ENCODE peak calls at places on chromosome X, in five cellular contexts. M is fibroblast of pulmonary artery; N is ecto neural progenitor cell; O is NCI-H146; H is naive thymus-derived CD4-positive, alpha-beta T cell. U is an unnamed sample.

GRCh38 chrX:134026732-134027311 is 41.4 kb upstream of the GPC3 start:
- DNase-seq in H (no peak), M (peak), O (no peak), N (peak), U (peak)

GRCh38 chrX:118116308-118117068 is at the start of gene KLHL13:
- DNase-seq in H (peak), O (peak), N (peak), M (peak), U (no peak)

GRCh38 chrX:26851981-26852380 is 611.2 kb downstream of the PPP4R3C start:
- DNase-seq in M (peak), H (no peak), O (no peak), N (no peak), U (peak)

GRCh38 chrX:46575586-46575985 is 2.0 kb downstream of the CHST7 start:
- DNase-seq in M (no peak), N (no peak), H (no peak), O (no peak), U (no peak)

GRCh38 chrX:130523460-130524394 is 121.9 kb downstream of the RBMX2 start:
- DNase-seq in O (no peak), H (no peak), N (peak), M (peak), U (no peak)

GRCh38 chrX:150446995-150447394 is 83.9 kb downstream of the MAMLD1 start:
- DNase-seq in N (no peak), M (peak), O (no peak), H (no peak), U (no peak)

GRCh38 chrX:30653415-30654131 is at the start of gene GK:
- DNase-seq in O (peak), M (no peak), H (no peak), N (peak), U (no peak)

GRCh38 chrX:111837226-111837625 is 38.8 kb upstream of the TRPC5OS start:
- DNase-seq in H (no peak), M (no peak), O (no peak), N (no peak), U (no peak)

GRCh38 chrX:85109235-85109634 is 105.6 kb downstream of the APOOL start:
- DNase-seq in H (no peak), M (peak), N (no peak), O (peak), U (no peak)

GRCh38 chrX:33605997-33606396 is 394.6 kb upstream of the DMD start:
- DNase-seq in M (no peak), N (no peak), O (no peak), H (no peak), U (no peak)

U was measured in LHCN-M2.